ENCODE peak calls at places on chromosomes 6 and 20, in seven cellular contexts. K is progenitor cell of endocrine pancreas; J is mesenteric fat pad; O is left ventricle myocardium superior; F is activated CD4-positive, alpha-beta T cell treated with anti-CD3 and anti-CD28 coated beads, Interleukin-2, amount 50 U/mL, for 1 hour; B is cardiac muscle cell; Y is activated T-cell treated with anti-CD3 and anti-CD28 coated beads, Interleukin-2, amount 50 U/mL, for 1 hour. T is an unnamed sample.

GRCh38 chr6:3884007-3884745 is 35.0 kb downstream of the FAM50B start:
- DNase-seq in F (no peak), B (no peak), J (no peak), K (no peak), O (no peak), Y (no peak), T (no peak)

GRCh38 chr6:162379762-162380409 is 347.7 kb downstream of the PRKN start:
- DNase-seq in J (no peak), F (no peak), Y (no peak), O (no peak), B (no peak), K (no peak), T (no peak)

GRCh38 chr6:99563056-99563723 is 5.3 kb downstream of the CCNC start:
- DNase-seq in F (no peak), B (no peak), Y (no peak), J (no peak), O (no peak), K (no peak), T (no peak)

GRCh38 chr20:21006611-21007010 is 99.5 kb downstream of the LINC00237 start:
- DNase-seq in J (no peak), O (no peak), Y (no peak), F (no peak), K (no peak), B (no peak), T (no peak)

GRCh38 chr20:40414843-40415615 is 274.0 kb downstream of the MAFB start:
- DNase-seq in K (no peak), B (no peak), F (no peak), Y (no peak), J (no peak), O (no peak), T (no peak)

GRCh38 chr6:153328194-153328593 is 197.1 kb upstream of the RGS17 start:
- DNase-seq in B (no peak), Y (no peak), K (no peak), F (no peak), J (no peak), O (no peak), T (no peak)

GRCh38 chr20:11076434-11076833 is 402.6 kb upstream of the JAG1 start:
- DNase-seq in O (no peak), Y (no peak), K (no peak), B (no peak), J (no peak), F (no peak), T (no peak)

GRCh38 chr6:87730310-87730709 is 28.3 kb upstream of the AKIRIN2 start:
- DNase-seq in K (no peak), J (no peak), B (no peak), F (no peak), Y (no peak), O (peak; percentile 84), T (no peak)

GRCh38 chr6:156778615-156779205 is 1.5 kb downstream of the ARID1B start:
- DNase-seq in F (peak; percentile 41), K (peak; percentile 37), O (peak; percentile 75), B (peak; percentile 43), Y (peak; percentile 71), J (no peak), T (peak; percentile 59)

GRCh38 chr6:20126102-20126752 is 86.0 kb downstream of the MBOAT1 start:
- DNase-seq in K (no peak), F (no peak), O (no peak), Y (no peak), J (no peak), B (no peak), T (no peak)

GRCh38 chr6:107604549-107604948 is 114.6 kb downstream of the SOBP start:
- DNase-seq in K (no peak), O (no peak), B (no peak), J (no peak), F (no peak), Y (no peak), T (no peak)

GRCh38 chr6:132392792-132393191 is 8.5 kb downstream of the MOXD1 start:
- DNase-seq in B (no peak), F (no peak), J (no peak), O (no peak), Y (no peak), K (no peak), T (no peak)

GRCh38 chr20:41769650-41770049 is 151.5 kb upstream of the CHD6 start:
- DNase-seq in Y (no peak), B (no peak), O (no peak), J (no peak), K (no peak), F (no peak), T (no peak)

GRCh38 chr20:57524511-57525176 is at the start of gene CTCFL:
- DNase-seq in Y (no peak), K (no peak), J (no peak), F (no peak), O (no peak), B (no peak), T (no peak)

GRCh38 chr6:75481394-75481793 is 12.2 kb downstream of the FILIP1 start:
- DNase-seq in O (no peak), J (no peak), B (no peak), K (no peak), F (no peak), Y (no peak), T (no peak)

GRCh38 chr20:31570735-31571617 is 34.1 kb upstream of the ID1 start:
- DNase-seq in F (no peak), O (no peak), B (no peak), J (no peak), K (no peak), Y (no peak), T (no peak)

GRCh38 chr6:7468382-7469081 is 72.9 kb upstream of the DSP start:
- DNase-seq in J (no peak), O (peak; percentile 76), K (no peak), B (no peak), F (no peak), Y (no peak), T (no peak)

GRCh38 chr6:111113731-111114438 is 26.6 kb downstream of the SLC16A10 start:
- DNase-seq in F (peak; percentile 10), Y (peak; percentile 40), J (no peak), K (no peak), O (peak; percentile 45), B (peak; percentile 39), T (peak; percentile 25)

GRCh38 chr6:135383297-135383696 is 114.2 kb downstream of the AHI1 start:
- DNase-seq in F (no peak), K (no peak), Y (no peak), O (no peak), J (no peak), B (no peak), T (no peak)

GRCh38 chr6:24274441-24275083 is 83.3 kb downstream of the DCDC2 start:
- DNase-seq in J (no peak), O (no peak), Y (no peak), K (no peak), F (no peak), B (peak; percentile 48), T (no peak)

GRCh38 chr6:90124904-90125510 is 171.6 kb downstream of the BACH2 start:
- DNase-seq in K (no peak), B (no peak), J (no peak), F (no peak), Y (no peak), O (no peak), T (no peak)